ENCODE peak calls at places on chromosomes 6 and 20, in five cellular contexts. Y is fibroblast of lung, S is iPS-NIHi11, H is sigmoid colon, F is prostate gland. P is an unnamed sample.

GRCh38 chr6:145036848-145037567 is 698.3 kb downstream of the EPM2A start:
- DNase-seq in Y (peak; percentile 60), S (no peak), H (no peak), F (no peak), P (no peak)

GRCh38 chr20:1811621-1812498 is 83.3 kb upstream of the SIRPA start:
- DNase-seq in Y (peak; percentile 51), S (peak; percentile 44), H (no peak), F (no peak), P (no peak)

GRCh38 chr6:142827356-142827755 is 117.6 kb downstream of the HIVEP2 start:
- DNase-seq in Y (no peak), S (no peak), H (no peak), F (no peak), P (peak; percentile 68)

GRCh38 chr6:166465671-166466087 is 82.9 kb upstream of the MPC1 start:
- DNase-seq in Y (peak; percentile 53), S (no peak), H (peak; percentile 88), F (no peak), P (no peak)

GRCh38 chr20:53613748-53614147 is 20.1 kb upstream of the ZNF217 start:
- DNase-seq in Y (no peak), S (no peak), H (no peak), F (no peak), P (no peak)

GRCh38 chr6:85641522-85641915 is 1.2 kb downstream of the SYNCRIP start:
- DNase-seq in Y (no peak), S (no peak), H (no peak), F (no peak), P (no peak)

GRCh38 chr6:125519367-125519766 is 217.6 kb upstream of the HDDC2 start:
- DNase-seq in Y (no peak), S (no peak), H (no peak), F (no peak), P (no peak)

GRCh38 chr6:1739680-1740079 is 130.0 kb downstream of the FOXC1 start:
- DNase-seq in Y (no peak), S (no peak), H (no peak), F (no peak), P (no peak)

GRCh38 chr6:70312165-70312564 is 9.3 kb upstream of the COL9A1 start:
- DNase-seq in Y (peak; percentile 96), S (no peak), H (no peak), F (no peak), P (no peak)

GRCh38 chr6:139698526-139699182 is 324.2 kb upstream of the CITED2 start:
- DNase-seq in Y (no peak), S (no peak), H (peak; percentile 70), F (no peak), P (no peak)

GRCh38 chr6:116280960-116281316 is 1.2 kb upstream of the TSPYL1 start:
- DNase-seq in Y (no peak), S (no peak), H (no peak), F (no peak), P (no peak)

GRCh38 chr6:53465732-53466131 is 79.2 kb downstream of the GCLC start:
- DNase-seq in Y (no peak), S (no peak), H (no peak), F (peak; percentile 83), P (no peak)

P was measured in posterior vena cava.